ENCODE peak calls at places on chromosomes 6 and 20, in six cellular contexts. F, P, K, O, T and W are unnamed samples.

GRCh38 chr6:15496345-15497131 is 166.3 kb downstream of the DTNBP1 start:
- DNase-seq in K (no peak), P (no peak), F (no peak), O (no peak), T (no peak), W (no peak)

GRCh38 chr6:52507557-52508260 is 69.2 kb downstream of the TRAM2 start:
- DNase-seq in T (peak), F (no peak), O (no peak), K (no peak), P (no peak), W (no peak)

GRCh38 chr6:105645166-105645565 is 242.3 kb upstream of the PREP start:
- DNase-seq in P (no peak), F (no peak), K (no peak), O (no peak), T (no peak), W (no peak)

GRCh38 chr6:69349776-69350175 is 447.0 kb downstream of the LMBRD1 start:
- DNase-seq in K (no peak), P (no peak), F (no peak), T (no peak), O (no peak), W (no peak)

GRCh38 chr20:5845686-5846651 is 95.8 kb downstream of the SHLD1 start:
- DNase-seq in F (no peak), P (peak), O (no peak), K (no peak), T (peak), W (no peak)

GRCh38 chr6:26592649-26593048 is 4.1 kb upstream of the ABT1 start:
- DNase-seq in O (no peak), T (no peak), K (no peak), P (no peak), F (peak), W (no peak)

GRCh38 chr6:16184129-16184528 is 54.3 kb upstream of the GMPR start:
- DNase-seq in O (no peak), F (peak), P (peak), K (no peak), T (no peak), W (peak)

GRCh38 chr20:34925341-34925740 is 30.3 kb downstream of the GSS start:
- DNase-seq in O (no peak), F (no peak), P (no peak), K (no peak), T (no peak), W (no peak)

GRCh38 chr6:75813476-75814250 is 64.6 kb downstream of the MYO6 start:
- DNase-seq in K (no peak), P (no peak), T (no peak), F (no peak), O (no peak), W (no peak)

GRCh38 chr6:75819776-75820487 is 70.9 kb downstream of the MYO6 start:
- DNase-seq in F (no peak), P (no peak), K (no peak), O (no peak), T (no peak), W (no peak)

GRCh38 chr6:75818061-75818855 is 69.2 kb downstream of the MYO6 start:
- DNase-seq in O (no peak), T (peak), P (no peak), F (no peak), K (no peak), W (no peak)

GRCh38 chr6:75812560-75812959 is 63.5 kb downstream of the MYO6 start:
- DNase-seq in F (no peak), O (no peak), P (no peak), K (no peak), T (no peak), W (no peak)

DNA sequence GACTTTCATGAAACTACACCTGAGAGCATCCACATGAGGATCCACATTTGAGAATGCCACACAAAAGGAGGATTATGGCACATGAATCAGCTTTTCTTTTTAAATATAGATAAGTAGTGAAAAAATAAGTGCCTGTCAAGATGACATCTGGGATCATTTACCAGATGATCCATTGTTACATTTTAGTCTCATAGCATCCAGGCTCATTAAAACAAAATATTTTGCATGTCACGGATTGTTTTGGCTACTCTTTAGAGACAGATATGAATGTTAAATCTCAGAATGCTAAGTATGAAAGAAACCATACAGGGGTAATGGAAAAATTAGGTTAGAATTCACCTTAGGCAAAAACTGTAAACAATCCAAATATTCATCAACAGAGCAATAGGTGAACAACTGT is 66.7 kb downstream of the MYO6 start:
- DNase-seq in P (no peak), O (no peak), T (no peak), F (no peak), K (no peak), W (no peak)
- TF ChIP-seq CTCF in P (no peak), O (no peak), T (no peak), F (no peak), K (no peak), W (no peak)

DNA sequence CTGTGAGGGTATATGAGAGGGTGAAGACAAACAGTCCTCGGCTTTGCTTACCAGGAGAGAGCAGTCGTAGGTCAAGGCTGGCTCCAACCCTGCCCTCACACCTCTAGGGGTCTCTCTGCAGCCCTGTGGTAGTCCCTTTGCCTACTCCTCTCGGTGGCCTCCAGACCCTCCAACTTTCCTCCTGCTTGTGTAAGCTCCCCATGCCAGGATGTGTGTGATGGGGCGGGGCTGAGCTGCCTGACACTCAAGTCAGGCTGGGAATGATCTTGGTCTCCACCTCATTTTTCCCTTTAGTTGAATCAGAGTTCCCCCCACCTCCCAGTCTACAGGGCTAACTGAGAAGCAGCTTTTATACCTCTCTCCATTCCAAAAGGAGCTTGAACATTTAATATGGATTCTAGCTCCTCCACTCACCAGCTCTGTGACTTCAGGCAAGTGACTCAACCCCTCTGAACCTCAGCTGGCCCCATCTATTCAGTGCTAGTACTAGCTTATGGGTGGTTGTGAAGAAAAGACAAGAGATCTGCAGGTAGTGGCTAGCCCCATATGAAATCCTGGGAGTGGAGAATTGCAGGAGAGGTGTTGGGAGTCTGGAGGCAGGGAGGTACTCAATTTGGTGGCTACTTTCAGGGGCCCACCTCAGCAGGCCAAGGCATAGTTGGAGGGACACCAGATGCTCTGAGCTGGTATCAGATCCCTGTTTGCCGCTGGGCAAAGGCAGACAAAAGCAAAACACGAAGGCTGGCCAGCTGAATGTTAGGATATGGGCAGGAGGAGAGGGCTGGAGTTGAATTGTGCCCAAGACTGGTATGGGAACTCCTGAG is 971 bp downstream of the SLC29A1 start:
- DNase-seq in P (no peak), K (no peak), O (peak), T (peak), F (peak), W (no peak)
- TF ChIP-seq CTCF in P (no peak), K (no peak), O (no peak), T (no peak), F (peak), W (no peak)

GRCh38 chr6:108446629-108447150 is 114.0 kb upstream of the FOXO3 start:
- DNase-seq in F (no peak), O (no peak), P (peak), K (no peak), T (no peak), W (no peak)
- TF ChIP-seq CTCF in F (no peak), O (no peak), P (no peak), K (no peak), T (no peak), W (no peak)

GRCh38 chr6:148345578-148345977 is 2.9 kb downstream of the SASH1 start:
- DNase-seq in T (no peak), F (no peak), P (no peak), O (no peak), K (no peak), W (no peak)

GRCh38 chr6:148342146-148343027 is at the start of gene SASH1:
- DNase-seq in T (peak), P (peak), O (peak), K (peak), F (no peak), W (no peak)

GRCh38 chr6:148345176-148345575 is 2.5 kb downstream of the SASH1 start:
- DNase-seq in T (no peak), O (no peak), P (no peak), K (no peak), F (no peak), W (no peak)

GRCh38 chr6:148343028-148343374 is 363 bp downstream of the SASH1 start:
- DNase-seq in P (no peak), T (no peak), K (no peak), F (no peak), O (no peak), W (no peak)

DNA sequence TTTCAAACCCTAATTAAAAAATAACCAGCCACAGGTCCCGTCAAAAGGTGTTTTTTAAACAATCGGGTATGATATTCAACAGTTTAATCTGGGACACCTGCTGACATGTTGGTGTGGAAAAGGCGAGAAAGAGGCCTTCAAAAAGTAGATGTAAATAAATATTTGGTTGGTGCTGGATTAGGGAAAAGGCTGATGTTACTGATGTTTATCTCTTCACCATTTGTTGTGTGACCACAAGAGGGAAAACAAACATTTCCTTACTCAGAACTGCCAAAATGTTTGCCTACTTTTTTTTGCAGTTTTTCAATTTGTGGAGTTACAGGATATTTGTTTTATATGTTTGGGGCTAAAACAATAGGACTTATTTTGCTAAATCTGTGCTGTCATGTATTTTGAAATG is 745 bp downstream of the SASH1 start:
- DNase-seq in K (no peak), P (no peak), T (peak), F (no peak), O (no peak), W (no peak)
- TF ChIP-seq CTCF in K (no peak), P (no peak), T (no peak), F (no peak), O (no peak), W (no peak)

GRCh38 chr6:152701081-152701862 is 3.6 kb downstream of the MYCT1 start:
- DNase-seq in O (no peak), P (no peak), F (peak), T (peak), K (no peak), W (no peak)
- TF ChIP-seq CTCF in O (no peak), P (peak), F (peak), T (no peak), K (no peak), W (no peak)

DNA sequence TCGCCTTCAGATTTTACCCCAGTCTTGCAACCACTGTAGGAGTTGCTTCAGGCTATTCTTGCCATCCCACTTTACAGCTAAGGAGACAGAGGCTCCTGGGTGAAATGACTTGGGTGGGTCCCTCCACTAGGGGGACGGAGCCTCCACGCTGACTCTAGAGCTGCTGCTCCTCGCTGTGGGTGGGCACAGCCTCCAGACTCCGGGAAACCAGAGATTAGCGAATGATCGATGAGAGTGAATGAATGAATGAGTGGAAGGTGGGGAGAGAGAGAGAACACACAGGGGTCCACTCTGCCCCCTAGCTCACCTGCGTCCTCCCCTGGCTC is 10.4 kb downstream of the ZBP1 start:
- DNase-seq in K (no peak), P (peak), T (no peak), F (no peak), O (no peak), W (no peak)
- TF ChIP-seq CTCF in K (no peak), P (peak), T (no peak), F (peak), O (peak), W (peak)